ENCODE peak calls at places on chromosomes 2 and 18, in five cellular contexts. One of them, this sample, is unnamed.
A peak's percentile ranks its signal among the peaks of the same experiment; 100 is the strongest.

GRCh38 chr2:54176577-54176976 is 61.2 kb downstream of the ACYP2 start:
- DNase-seq in GM23248: peak; percentile 66
- DNase-seq in neural progenitor cell: no peak
- DNase-seq in HCT116: peak; percentile 13
- DNase-seq in MM.1S: no peak
- DNase-seq in this sample: peak; percentile 43

GRCh38 chr2:56168163-56168562 is 15.6 kb upstream of the CCDC85A start:
- DNase-seq in GM23248: peak; percentile 64
- DNase-seq in neural progenitor cell: no peak
- DNase-seq in HCT116: no peak
- DNase-seq in MM.1S: no peak
- DNase-seq in this sample: peak; percentile 60

GRCh38 chr2:1784986-1785617 is 40.8 kb upstream of the PXDN start:
- DNase-seq in GM23248: no peak
- DNase-seq in neural progenitor cell: no peak
- DNase-seq in HCT116: no peak
- DNase-seq in MM.1S: no peak
- DNase-seq in this sample: no peak

GRCh38 chr18:48842259-48843061 is 108.3 kb downstream of the SMAD7 start:
- DNase-seq in GM23248: no peak
- DNase-seq in neural progenitor cell: no peak
- DNase-seq in HCT116: no peak
- DNase-seq in MM.1S: no peak
- DNase-seq in this sample: no peak

GRCh38 chr2:38212312-38212711 is 136.4 kb upstream of the CYP1B1 start:
- DNase-seq in GM23248: no peak
- DNase-seq in neural progenitor cell: no peak
- DNase-seq in HCT116: no peak
- DNase-seq in MM.1S: no peak
- DNase-seq in this sample: no peak

GRCh38 chr2:120042359-120042758 is 29.5 kb downstream of the EPB41L5 start:
- DNase-seq in GM23248: no peak
- DNase-seq in neural progenitor cell: no peak
- DNase-seq in HCT116: no peak
- DNase-seq in MM.1S: no peak
- DNase-seq in this sample: no peak

GRCh38 chr2:45732436-45732835 is 81.0 kb downstream of the PRKCE start:
- DNase-seq in GM23248: no peak
- DNase-seq in neural progenitor cell: no peak
- DNase-seq in HCT116: no peak
- DNase-seq in MM.1S: no peak
- DNase-seq in this sample: no peak

GRCh38 chr2:36663851-36664715 is 32.4 kb upstream of the VIT start:
- DNase-seq in GM23248: peak; percentile 86
- DNase-seq in neural progenitor cell: peak; percentile 67
- DNase-seq in HCT116: peak; percentile 64
- DNase-seq in MM.1S: peak; percentile 66
- DNase-seq in this sample: peak; percentile 76

GRCh38 chr18:26510337-26510736 is 38.0 kb downstream of the KCTD1 start:
- DNase-seq in GM23248: no peak
- DNase-seq in neural progenitor cell: no peak
- DNase-seq in HCT116: no peak
- DNase-seq in MM.1S: no peak
- DNase-seq in this sample: no peak

GRCh38 chr2:113276906-113277425 is 1.8 kb downstream of the PAX8 start:
- DNase-seq in GM23248: no peak
- DNase-seq in neural progenitor cell: peak; percentile 66
- DNase-seq in HCT116: no peak
- DNase-seq in MM.1S: no peak
- DNase-seq in this sample: no peak

GRCh38 chr2:113275556-113276215 is 3.0 kb downstream of the PAX8 start:
- DNase-seq in GM23248: no peak
- DNase-seq in neural progenitor cell: peak; percentile 52
- DNase-seq in HCT116: no peak
- DNase-seq in MM.1S: no peak
- DNase-seq in this sample: no peak

GRCh38 chr2:113277474-113278072 is 1.1 kb downstream of the PAX8 start:
- DNase-seq in GM23248: peak; percentile 26
- DNase-seq in neural progenitor cell: peak; percentile 74
- DNase-seq in HCT116: no peak
- DNase-seq in MM.1S: no peak
- DNase-seq in this sample: no peak

GRCh38 chr2:113278073-113278811 is 479 bp downstream of the PAX8 start:
- DNase-seq in GM23248: no peak
- DNase-seq in neural progenitor cell: peak; percentile 56
- DNase-seq in HCT116: no peak
- DNase-seq in MM.1S: no peak
- DNase-seq in this sample: no peak

DNA sequence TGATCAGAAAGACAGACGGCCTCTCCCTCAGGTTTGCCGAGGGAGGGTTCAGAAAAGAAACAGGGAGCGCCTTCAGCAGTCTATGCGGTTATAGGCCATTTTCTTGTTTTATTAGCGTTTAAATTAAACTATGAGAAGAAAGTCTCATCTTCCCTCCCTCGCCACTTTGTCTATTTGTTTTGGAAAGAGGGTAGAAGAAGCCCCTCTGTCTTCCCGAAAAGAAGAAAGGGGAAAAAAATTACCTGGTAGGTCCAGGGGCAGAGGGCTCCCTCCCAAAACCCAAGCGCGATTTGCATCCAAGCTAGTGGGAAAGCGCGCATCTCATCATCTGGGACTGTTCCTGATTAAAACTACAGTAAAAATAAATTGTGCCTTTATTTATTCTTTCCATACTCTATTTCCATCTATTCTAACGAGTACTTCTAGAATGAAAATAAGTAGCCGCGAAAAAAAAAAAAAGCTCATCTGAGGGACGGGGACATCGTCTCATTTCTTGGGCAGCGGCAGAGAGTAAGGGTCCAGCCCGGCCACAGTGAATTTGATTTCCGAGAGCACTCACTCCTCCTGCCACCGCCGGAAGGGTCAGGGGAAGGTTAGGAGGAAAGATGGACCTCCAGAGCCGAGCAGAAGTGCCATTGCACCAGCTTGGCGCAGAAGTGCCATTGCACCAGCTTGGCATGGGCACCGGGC is 2.4 kb downstream of the PAX8 start:
- DNase-seq in GM23248: no peak
- DNase-seq in neural progenitor cell: peak; percentile 16
- DNase-seq in HCT116: no peak
- DNase-seq in MM.1S: no peak
- DNase-seq in this sample: no peak
- TF ChIP-seq EZH2 in GM23248: peak; percentile 15
- TF ChIP-seq EZH2 in neural progenitor cell: peak; percentile 85
- TF ChIP-seq EZH2 in HCT116: no peak
- TF ChIP-seq EZH2 in MM.1S: no peak
- TF ChIP-seq EZH2 in this sample: no peak

GRCh38 chr2:170714156-170715061 is 728 bp upstream of the SP5 start:
- DNase-seq in GM23248: peak; percentile 22
- DNase-seq in neural progenitor cell: peak; percentile 74
- DNase-seq in HCT116: no peak
- DNase-seq in MM.1S: peak; percentile 45
- DNase-seq in this sample: peak; percentile 41
- H3K9ac ChIP-seq in GM23248: no peak overlapping the region
- H3K9ac ChIP-seq in neural progenitor cell: no peak overlapping the region
- H3K9ac ChIP-seq in HCT116: peak overlapping the region; percentile 49
- H3K9ac ChIP-seq in MM.1S: no peak overlapping the region
- H3K9ac ChIP-seq in this sample: no peak overlapping the region

DNA sequence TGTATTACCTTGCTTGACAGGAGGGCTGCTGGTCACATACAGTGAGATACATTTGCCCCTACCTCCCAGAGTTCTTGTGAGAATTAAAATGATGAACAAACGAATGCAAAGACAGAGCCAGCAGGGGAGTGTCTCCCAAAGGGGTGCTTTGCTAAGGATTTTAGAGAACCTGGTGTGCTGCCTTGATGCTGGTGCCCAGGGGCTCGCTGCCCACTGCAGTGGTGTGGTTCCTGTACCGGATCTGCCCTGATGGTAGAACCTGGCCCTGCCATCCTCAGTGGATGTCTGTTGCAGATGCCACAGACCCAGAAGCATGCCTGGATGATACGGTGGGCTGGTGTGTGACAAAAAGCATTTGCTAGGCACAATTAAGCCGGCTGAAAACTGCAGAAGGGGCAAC is 414.8 kb upstream of the HS6ST1 start:
- DNase-seq in GM23248: no peak
- DNase-seq in neural progenitor cell: no peak
- DNase-seq in HCT116: no peak
- DNase-seq in MM.1S: no peak
- DNase-seq in this sample: no peak
- TF ChIP-seq EZH2phosphoT487 in GM23248: no peak
- TF ChIP-seq EZH2phosphoT487 in neural progenitor cell: no peak
- TF ChIP-seq EZH2phosphoT487 in HCT116: no peak
- TF ChIP-seq EZH2phosphoT487 in MM.1S: no peak
- TF ChIP-seq EZH2phosphoT487 in this sample: no peak

DNA sequence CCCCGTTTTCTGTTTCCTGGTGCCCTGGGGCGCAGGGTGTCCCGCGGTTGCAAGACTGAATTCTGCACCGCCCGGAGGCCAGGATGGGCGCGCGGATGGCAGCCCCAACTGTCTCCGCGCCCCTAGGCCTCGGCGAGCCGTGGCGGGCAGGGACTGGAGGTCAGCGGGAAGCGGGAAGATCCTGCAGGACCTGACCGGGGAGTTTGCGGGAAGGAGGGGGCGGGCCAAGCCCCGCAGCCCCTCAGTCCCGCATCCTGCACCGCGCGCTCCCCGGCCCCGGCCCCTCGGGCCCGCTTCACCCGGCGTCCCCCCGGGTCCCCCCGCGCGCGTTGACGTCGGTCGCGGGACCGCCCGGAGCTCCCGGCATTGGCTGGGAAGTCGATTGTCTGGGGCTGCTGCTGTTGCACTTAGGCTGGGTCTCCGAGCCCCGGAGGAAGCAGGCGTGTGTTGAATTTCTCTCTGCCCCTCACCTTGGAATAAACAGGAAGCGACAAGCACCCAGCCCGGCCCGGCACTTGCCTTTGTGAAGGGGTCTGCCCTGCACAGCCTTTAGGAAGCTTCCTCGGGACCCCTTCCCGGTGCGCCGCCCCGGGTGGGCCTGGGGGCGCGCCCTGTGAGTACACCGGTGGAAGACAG is at the start of gene LDLRAD4:
- DNase-seq in GM23248: peak; percentile 27
- DNase-seq in neural progenitor cell: peak; percentile 58
- DNase-seq in HCT116: no peak
- DNase-seq in MM.1S: no peak
- DNase-seq in this sample: no peak
- TF ChIP-seq EZH2 in GM23248: peak; percentile 92
- TF ChIP-seq EZH2 in neural progenitor cell: peak; percentile 67
- TF ChIP-seq EZH2 in HCT116: no peak
- TF ChIP-seq EZH2 in MM.1S: no peak
- TF ChIP-seq EZH2 in this sample: peak; percentile 98

GRCh38 chr2:158011055-158011771 is 90.5 kb upstream of the UPP2 start:
- DNase-seq in GM23248: no peak
- DNase-seq in neural progenitor cell: no peak
- DNase-seq in HCT116: no peak
- DNase-seq in MM.1S: no peak
- DNase-seq in this sample: peak; percentile 90

GRCh38 chr2:158013791-158014190 is 87.9 kb upstream of the UPP2 start:
- DNase-seq in GM23248: no peak
- DNase-seq in neural progenitor cell: no peak
- DNase-seq in HCT116: no peak
- DNase-seq in MM.1S: peak; percentile 36
- DNase-seq in this sample: no peak

GRCh38 chr2:158015428-158016076 is 86.1 kb upstream of the UPP2 start:
- DNase-seq in GM23248: no peak
- DNase-seq in neural progenitor cell: no peak
- DNase-seq in HCT116: no peak
- DNase-seq in MM.1S: no peak
- DNase-seq in this sample: no peak
- H3K9ac ChIP-seq in GM23248: no peak overlapping the region
- H3K9ac ChIP-seq in neural progenitor cell: no peak overlapping the region
- H3K9ac ChIP-seq in HCT116: no peak overlapping the region
- H3K9ac ChIP-seq in MM.1S: no peak overlapping the region
- H3K9ac ChIP-seq in this sample: no peak overlapping the region

GRCh38 chr2:118319271-118319684 is 231.0 kb downstream of the INSIG2 start:
- DNase-seq in GM23248: no peak
- DNase-seq in neural progenitor cell: peak; percentile 62
- DNase-seq in HCT116: no peak
- DNase-seq in MM.1S: no peak
- DNase-seq in this sample: no peak
- TF ChIP-seq EZH2phosphoT487 in GM23248: no peak
- TF ChIP-seq EZH2phosphoT487 in neural progenitor cell: no peak
- TF ChIP-seq EZH2phosphoT487 in HCT116: no peak
- TF ChIP-seq EZH2phosphoT487 in MM.1S: no peak
- TF ChIP-seq EZH2phosphoT487 in this sample: no peak